ENCODE peak calls at places on chromosomes 4 and X, in seven cellular contexts. I is pancreas, M is fibroblast of pulmonary artery, T is glutamatergic neuron, P is AG04449, X is endothelial cell, E is mucosa of descending colon. U is an unnamed sample.

GRCh38 chrX:8913665-8914409 is 112.7 kb upstream of the FAM9A start:
- DNase-seq in M (peak), P (peak), I (no peak), X (no peak), T (no peak), E (peak), U (peak)

GRCh38 chr4:73520821-73521220 is 39.3 kb downstream of the AFM start:
- DNase-seq in T (no peak), I (no peak), M (peak), E (no peak), X (no peak), P (peak), U (peak)

GRCh38 chr4:122806981-122807679 is 19.5 kb upstream of the FGF2 start:
- DNase-seq in I (no peak), M (peak), P (no peak), E (no peak), T (no peak), X (no peak), U (no peak)

GRCh38 chr4:112060212-112060611 is 85.0 kb upstream of the FAM241A start:
- DNase-seq in M (peak), X (peak), I (no peak), E (no peak), T (no peak), P (no peak), U (peak)

GRCh38 chrX:15723887-15724517 is 14.1 kb upstream of the CA5B start:
- DNase-seq in P (no peak), X (no peak), I (no peak), E (no peak), M (no peak), T (no peak), U (no peak)

GRCh38 chrX:117095393-117095792 is 632.6 kb upstream of the CT83 start:
- DNase-seq in E (no peak), P (no peak), X (no peak), I (no peak), M (no peak), T (no peak), U (no peak)

GRCh38 chr4:37685211-37685725 is 908 bp downstream of the RELL1 start:
- DNase-seq in T (no peak), E (no peak), P (no peak), M (peak), I (no peak), X (no peak), U (peak)

GRCh38 chr4:98663226-98664006 is 5.0 kb upstream of the TSPAN5 start:
- DNase-seq in X (peak), E (no peak), T (no peak), M (no peak), P (no peak), I (no peak), U (no peak)

GRCh38 chrX:103017542-103017941 is 46.4 kb downstream of the BEX1 start:
- DNase-seq in T (no peak), X (no peak), E (no peak), M (no peak), P (no peak), I (no peak), U (no peak)

GRCh38 chrX:120408168-120408567 is 46.3 kb downstream of the ATP1B4 start:
- DNase-seq in P (no peak), E (no peak), M (no peak), X (no peak), I (no peak), T (no peak), U (no peak)

GRCh38 chr4:31557444-31557843 is 837.3 kb downstream of the PCDH7 start:
- DNase-seq in E (no peak), I (no peak), T (no peak), P (no peak), X (no peak), M (peak), U (peak)

GRCh38 chrX:118520858-118521206 is 25.2 kb downstream of the DOCK11 start:
- DNase-seq in T (no peak), M (no peak), I (no peak), X (no peak), E (no peak), P (no peak), U (no peak)

GRCh38 chr4:129532573-129532972 is 436.6 kb downstream of the C4orf33 start:
- DNase-seq in M (no peak), I (no peak), P (no peak), T (no peak), X (no peak), E (no peak), U (no peak)

GRCh38 chr4:143768007-143768591 is 67.6 kb upstream of the FREM3 start:
- DNase-seq in X (no peak), P (no peak), T (no peak), E (no peak), I (no peak), M (peak), U (peak)

GRCh38 chrX:47129879-47130358 is 14.6 kb downstream of the NDUFB11 start:
- DNase-seq in I (no peak), T (no peak), M (no peak), X (no peak), E (no peak), P (no peak), U (no peak)

GRCh38 chr4:6953751-6954380 is 44.2 kb downstream of the TBC1D14 start:
- DNase-seq in E (peak), M (peak), X (peak), I (peak), P (no peak), T (peak), U (peak)

GRCh38 chr4:153497091-153497531 is 31.0 kb downstream of the TMEM131L start:
- DNase-seq in I (no peak), X (no peak), T (no peak), M (peak), P (no peak), E (no peak), U (peak)

GRCh38 chr4:87819281-87819919 is 13.4 kb upstream of the MEPE start:
- DNase-seq in X (no peak), E (no peak), T (no peak), M (peak), I (no peak), P (no peak), U (peak)

GRCh38 chr4:73267050-73267449 is 8.5 kb upstream of the ANKRD17 start:
- DNase-seq in X (no peak), P (no peak), I (no peak), T (no peak), M (no peak), E (no peak), U (no peak)

GRCh38 chrX:124328765-124329164 is 3.7 kb upstream of the TEX13D start:
- DNase-seq in M (no peak), T (no peak), E (no peak), I (no peak), X (no peak), P (no peak), U (peak)

GRCh38 chr4:73573794-73574528 is 46.3 kb downstream of the RASSF6 start:
- DNase-seq in E (peak), M (peak), T (peak), I (peak), P (peak), X (peak), U (peak)

GRCh38 chrX:108396188-108396885 is 41.9 kb downstream of the COL4A6 start:
- DNase-seq in P (no peak), X (no peak), E (no peak), M (peak), I (no peak), T (no peak), U (peak)

GRCh38 chrX:29652484-29652883 is 562.9 kb upstream of the MAGEB2 start:
- DNase-seq in M (peak), T (no peak), P (no peak), X (no peak), I (no peak), E (no peak), U (no peak)

GRCh38 chr4:142713282-142714030 is 132.6 kb downstream of the INPP4B start:
- DNase-seq in X (no peak), M (no peak), T (no peak), P (no peak), I (no peak), E (no peak), U (no peak)

GRCh38 chrX:131762802-131763234 is 218.9 kb downstream of the OR13H1 start:
- DNase-seq in I (peak), X (peak), P (no peak), T (no peak), M (no peak), E (no peak), U (peak)

GRCh38 chr4:21811576-21811975 is 137.0 kb downstream of the KCNIP4 start:
- DNase-seq in X (no peak), E (no peak), T (no peak), M (peak), P (no peak), I (no peak), U (no peak)

GRCh38 chr4:59537231-59537886 is 1662.8 kb upstream of the ADGRL3 start:
- DNase-seq in P (no peak), E (no peak), X (no peak), M (no peak), I (no peak), T (no peak), U (peak)

GRCh38 chr4:174716986-174717770 is 111.9 kb downstream of the GLRA3 start:
- DNase-seq in E (no peak), X (no peak), M (no peak), I (no peak), P (no peak), T (no peak), U (no peak)

GRCh38 chrX:27336466-27337091 is 126.6 kb downstream of the PPP4R3C start:
- DNase-seq in M (peak), T (peak), P (no peak), X (peak), I (peak), E (peak), U (peak)

GRCh38 chr4:84171871-84172270 is 327.2 kb downstream of the NKX6-1 start:
- DNase-seq in X (no peak), I (no peak), T (no peak), E (no peak), P (no peak), M (no peak), U (peak)

GRCh38 chr4:84166486-84166885 is 332.6 kb downstream of the NKX6-1 start:
- DNase-seq in X (no peak), P (no peak), M (no peak), E (no peak), T (no peak), I (no peak), U (no peak)

GRCh38 chr4:84167089-84167488 is 332.0 kb downstream of the NKX6-1 start:
- DNase-seq in M (no peak), T (no peak), E (no peak), P (no peak), X (no peak), I (no peak), U (no peak)

DNA sequence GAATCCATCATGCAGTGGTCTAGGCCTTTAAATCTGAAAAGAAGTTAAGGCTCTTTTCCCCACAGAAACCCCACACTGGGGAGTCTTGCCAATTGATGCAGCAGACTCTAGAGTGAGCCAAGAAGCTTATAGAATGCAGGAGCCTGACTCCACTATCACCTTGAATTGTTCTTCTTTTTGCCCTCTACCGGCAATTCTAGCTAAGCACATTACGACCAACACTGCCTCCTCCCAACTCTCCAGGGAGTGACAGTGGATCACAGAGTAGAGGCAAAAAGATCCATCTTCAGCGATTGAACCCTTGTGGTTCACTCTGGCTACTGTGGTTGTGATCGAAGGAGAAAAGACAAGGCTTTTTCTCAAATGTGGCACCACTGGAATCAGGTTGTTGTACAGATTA is 331.5 kb downstream of the NKX6-1 start:
- DNase-seq in P (no peak), I (no peak), E (no peak), X (peak), T (peak), M (no peak), U (no peak)
- TF ChIP-seq CTCF in P (peak), I (no peak), E (no peak), X (no peak), T (peak), M (no peak), U (no peak)

DNA sequence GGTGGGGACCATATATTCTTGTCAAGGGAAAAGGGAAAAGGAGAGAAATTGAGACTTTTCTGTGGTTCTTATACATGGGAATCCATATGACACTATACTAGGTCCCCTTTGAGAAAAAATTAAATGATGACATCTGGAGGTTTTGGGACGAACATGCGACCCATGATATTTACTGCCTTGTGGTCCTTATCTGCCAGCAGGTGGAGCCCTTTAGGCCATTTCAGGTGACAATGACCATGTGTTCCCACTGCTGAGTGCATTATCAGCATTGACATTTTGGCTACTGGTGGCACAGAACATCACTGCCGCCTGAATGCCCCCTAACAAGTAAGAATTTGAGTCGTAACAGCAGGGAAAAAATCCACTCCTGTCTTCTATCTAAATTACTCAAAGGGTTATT is 843.4 kb downstream of the FSTL5 start:
- DNase-seq in I (no peak), T (peak), X (no peak), M (peak), E (no peak), P (no peak), U (peak)
- TF ChIP-seq CTCF in I (no peak), T (peak), X (peak), M (no peak), E (no peak), P (peak), U (peak)

DNA sequence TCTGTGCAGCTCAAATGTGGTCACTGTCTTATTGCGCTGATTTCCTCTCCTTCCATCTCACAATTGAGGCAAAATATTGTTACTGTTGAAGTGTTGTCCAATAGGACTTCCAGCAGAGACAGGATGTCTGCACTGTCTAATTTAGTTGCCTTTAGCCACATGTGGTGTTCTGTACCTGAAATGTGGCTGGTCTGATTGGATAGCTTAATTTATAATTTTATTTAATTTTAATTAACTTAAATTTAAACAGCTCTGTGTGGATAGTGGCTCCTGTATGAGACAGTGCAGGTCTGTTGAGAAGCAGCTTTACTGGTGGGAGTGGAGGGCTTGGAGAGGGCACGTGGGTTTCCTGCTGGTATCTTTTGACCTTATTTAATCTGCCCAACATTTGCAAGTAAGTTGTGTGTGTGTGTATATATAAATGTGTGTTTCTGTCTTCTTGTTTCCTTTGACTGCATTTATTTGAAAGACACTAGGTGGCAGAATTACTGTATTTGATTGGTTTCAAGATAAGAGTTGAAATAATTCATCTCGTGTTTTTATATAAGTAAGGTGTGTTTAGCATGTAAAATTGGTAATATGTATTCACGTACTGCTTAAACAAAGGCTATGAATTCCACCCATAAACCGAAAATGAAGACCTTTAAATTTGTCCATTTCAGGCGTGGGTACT is 55.3 kb upstream of the MSANTD1 start:
- DNase-seq in T (no peak), X (no peak), P (no peak), I (no peak), M (peak), E (no peak), U (peak)
- TF ChIP-seq CTCF in T (no peak), X (no peak), P (peak), I (no peak), M (peak), E (no peak), U (peak)

GRCh38 chr4:172736046-172736445 is 432.6 kb upstream of the GALNT7 start:
- DNase-seq in T (no peak), X (no peak), E (no peak), P (no peak), M (no peak), I (no peak), U (no peak)

GRCh38 chr4:172740434-172740833 is 428.2 kb upstream of the GALNT7 start:
- DNase-seq in P (no peak), E (no peak), T (no peak), X (no peak), I (no peak), M (no peak), U (no peak)

DNA sequence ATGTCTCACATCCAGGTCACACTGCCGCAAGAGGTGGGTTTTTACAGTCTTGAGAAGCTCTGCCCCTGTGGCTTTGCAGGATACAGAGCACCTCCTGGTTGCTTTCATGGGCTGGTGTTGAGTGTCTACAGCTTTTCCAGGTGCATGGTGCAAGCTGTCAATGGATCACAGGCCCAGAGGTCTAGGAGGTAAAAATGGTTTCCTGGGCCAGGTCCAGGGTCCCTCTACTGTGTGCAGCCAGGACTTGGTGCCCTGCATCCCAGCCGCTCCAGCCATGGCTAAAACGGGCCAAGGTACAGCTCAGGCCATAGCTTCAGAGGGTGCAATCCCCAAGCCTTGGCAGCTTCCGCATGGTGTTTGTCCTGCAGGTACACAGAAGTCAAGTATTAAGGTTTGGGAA is 434.1 kb upstream of the GALNT7 start:
- DNase-seq in I (no peak), P (no peak), X (no peak), M (no peak), T (no peak), E (no peak), U (no peak)
- TF ChIP-seq CTCF in I (no peak), P (no peak), X (no peak), M (no peak), T (no peak), E (no peak), U (no peak)